ENCODE peak calls at places on chromosomes 5 and 9, in seven cellular contexts. Q, A, U, L, J, Y and M are unnamed samples.

GRCh38 chr5:54753034-54753433 is 232.4 kb downstream of the ESM1 start:
- DNase-seq in J (no peak), L (no peak), A (no peak), Y (peak; percentile 57), U (no peak), Q (no peak), M (no peak)

GRCh38 chr9:136587944-136588662 is 42.3 kb upstream of the NOTCH1 start:
- DNase-seq in Y (peak; percentile 68), Q (no peak), J (peak; percentile 15), A (peak; percentile 99), U (peak; percentile 60), L (no peak), M (peak; percentile 97)

GRCh38 chr5:1002836-1003235 is 5.8 kb upstream of the NKD2 start:
- DNase-seq in L (peak; percentile 17), Q (peak; percentile 39), A (no peak), J (no peak), Y (no peak), U (peak; percentile 47), M (peak; percentile 27)

GRCh38 chr9:110116543-110116885 is 91.4 kb downstream of the C9orf152 start:
- DNase-seq in U (no peak), A (no peak), L (no peak), Y (no peak), Q (no peak), J (no peak), M (no peak)

GRCh38 chr5:155154973-155155372 is 141.4 kb downstream of the KIF4B start:
- DNase-seq in Y (no peak), J (no peak), L (no peak), U (no peak), A (no peak), Q (no peak), M (no peak)

GRCh38 chr9:130835441-130836298 is 616 bp downstream of the ABL1 start:
- DNase-seq in U (peak; percentile 68), L (peak; percentile 66), A (peak; percentile 55), Q (no peak), Y (no peak), J (peak; percentile 49), M (peak; percentile 87)

GRCh38 chr9:133386338-133386737 is 10.2 kb downstream of the STKLD1 start:
- DNase-seq in U (no peak), A (no peak), Y (no peak), L (no peak), J (no peak), Q (no peak), M (no peak)

GRCh38 chr9:83359039-83359438 is 179.2 kb downstream of the FRMD3 start:
- DNase-seq in Q (no peak), J (no peak), Y (no peak), L (no peak), U (no peak), A (no peak), M (no peak)

GRCh38 chr5:138927979-138928378 is 52.8 kb upstream of the LRRTM2 start:
- DNase-seq in L (no peak), U (peak; percentile 85), Y (no peak), J (peak; percentile 73), Q (no peak), A (no peak), M (no peak)

GRCh38 chr9:131319486-131319885 is 30.0 kb downstream of the PLPP7 start:
- DNase-seq in A (no peak), L (peak; percentile 33), J (no peak), U (peak; percentile 78), Y (no peak), Q (no peak), M (no peak)

GRCh38 chr5:128174951-128175350 is 91.4 kb downstream of the SLC12A2 start:
- DNase-seq in A (no peak), Y (no peak), L (no peak), J (no peak), U (no peak), Q (no peak), M (no peak)

GRCh38 chr5:38653389-38653788 is 96.9 kb upstream of the LIFR start:
- DNase-seq in Y (no peak), J (no peak), L (no peak), A (no peak), U (no peak), Q (no peak), M (no peak)

GRCh38 chr9:93684161-93684765 is 107.9 kb downstream of the PHF2 start:
- DNase-seq in A (no peak), Y (no peak), J (no peak), Q (peak; percentile 35), U (peak; percentile 36), L (no peak), M (peak; percentile 32)

GRCh38 chr5:163503106-163504090 is 2.0 kb upstream of the MAT2B start:
- DNase-seq in U (peak; percentile 71), Q (peak; percentile 77), A (peak; percentile 66), L (peak; percentile 63), Y (peak; percentile 65), J (peak; percentile 86), M (peak; percentile 90)

GRCh38 chr9:26357803-26358339 is 534.7 kb downstream of the CAAP1 start:
- DNase-seq in U (no peak), J (no peak), L (no peak), Q (no peak), Y (no peak), A (no peak), M (no peak)

GRCh38 chr9:75490326-75490725 is 400.1 kb upstream of the PCSK5 start:
- DNase-seq in L (no peak), Y (no peak), Q (no peak), U (no peak), J (no peak), A (no peak), M (no peak)

GRCh38 chr5:73454379-73455036 is 5.9 kb upstream of the FOXD1 start:
- DNase-seq in L (no peak), U (no peak), J (peak; percentile 66), Q (no peak), Y (peak; percentile 58), A (peak; percentile 38), M (peak; percentile 94)

GRCh38 chr9:134189167-134189474 is 24.8 kb upstream of the RNU6ATAC start:
- DNase-seq in J (no peak), U (peak; percentile 36), Q (peak; percentile 48), Y (no peak), A (no peak), L (no peak), M (peak; percentile 45)

GRCh38 chr9:87270241-87271234 is 227.1 kb upstream of the DAPK1 start:
- DNase-seq in Q (peak; percentile 68), A (no peak), J (peak; percentile 70), U (peak; percentile 64), L (no peak), Y (no peak), M (no peak)

GRCh38 chr5:90802695-90803317 is 244.2 kb downstream of the ADGRV1 start:
- DNase-seq in L (no peak), Y (peak; percentile 25), A (peak; percentile 12), U (no peak), J (peak; percentile 55), Q (no peak), M (peak; percentile 78)

GRCh38 chr9:125674981-125675973 is 31.7 kb downstream of the MAPKAP1 start:
- DNase-seq in L (no peak), Q (no peak), U (no peak), A (no peak), J (peak; percentile 89), Y (no peak), M (no peak)

GRCh38 chr9:127307802-127308201 is 43.2 kb downstream of the GARNL3 start:
- DNase-seq in J (no peak), L (no peak), A (no peak), U (no peak), Q (no peak), Y (no peak), M (no peak)

GRCh38 chr5:1806974-1807373 is 5.8 kb downstream of the NDUFS6 start:
- DNase-seq in Q (no peak), L (peak; percentile 34), A (no peak), J (no peak), U (no peak), Y (no peak), M (no peak)

GRCh38 chr5:218457-219289 is 553 bp downstream of the SDHA start:
- DNase-seq in J (peak; percentile 56), L (peak; percentile 62), Q (no peak), Y (peak; percentile 45), U (peak; percentile 73), A (peak; percentile 23), M (peak; percentile 81)

GRCh38 chr9:36966371-36967097 is 67.5 kb downstream of the PAX5 start:
- DNase-seq in A (no peak), U (no peak), Y (no peak), Q (no peak), J (no peak), L (no peak), M (peak; percentile 26)

GRCh38 chr5:132027027-132027426 is 15.6 kb upstream of the ACSL6 start:
- DNase-seq in Q (no peak), U (no peak), Y (no peak), A (no peak), L (no peak), J (no peak), M (no peak)

GRCh38 chr5:134527961-134528424 is 2.5 kb downstream of the JADE2 start:
- DNase-seq in A (no peak), L (no peak), Y (no peak), J (no peak), Q (no peak), U (peak; percentile 55), M (no peak)
- H3K4me1 ChIP-seq in A (peaks cover 34% of the 10 kb centered on the region), L (peaks cover 57% of the 10 kb centered on the region), Y (peaks cover 30% of the 10 kb centered on the region), J (peaks cover 20% of the 10 kb centered on the region), Q (peaks cover 56% of the 10 kb centered on the region), U (peaks cover 40% of the 10 kb centered on the region), M (peaks cover 23% of the 10 kb centered on the region)

DNA sequence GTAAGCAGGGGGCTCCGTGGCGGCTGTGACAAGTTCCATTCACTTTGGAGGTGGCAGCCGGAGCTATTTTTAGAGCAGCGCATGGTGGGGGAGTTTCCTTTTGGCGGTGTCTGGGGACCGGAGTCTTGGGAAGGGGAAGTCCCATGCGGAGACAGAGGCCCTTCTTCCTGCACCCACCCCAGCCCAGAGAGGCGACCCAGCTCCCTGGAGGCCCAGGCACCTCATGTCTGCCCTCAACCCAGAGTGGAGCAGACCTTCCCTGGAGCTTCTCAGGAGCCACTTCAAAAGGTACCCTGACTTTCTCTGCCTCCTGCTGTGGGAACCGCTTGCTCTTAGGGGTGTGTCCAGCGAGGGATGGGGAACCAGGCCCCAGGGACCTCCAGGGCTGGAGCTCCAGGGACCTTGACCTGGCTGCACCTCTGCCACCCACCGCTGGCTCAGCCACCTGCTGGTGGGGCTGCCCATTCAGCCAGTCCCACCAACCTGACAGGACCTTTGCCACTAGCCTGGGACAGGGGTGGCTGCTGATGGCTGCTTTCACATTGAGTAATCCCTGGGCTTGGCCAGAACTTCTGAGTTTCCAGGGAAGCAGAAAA is 34.1 kb downstream of the NEK6 start:
- DNase-seq in J (no peak), Y (peak; percentile 25), A (peak; percentile 8), Q (peak; percentile 79), L (peak; percentile 57), U (peak; percentile 63), M (no peak)
- H3K4me1 ChIP-seq in J (peaks cover 47% of the 10 kb centered on the region), Y (peaks cover 48% of the 10 kb centered on the region), A (no peaks in the 10 kb centered on the region), Q (peaks cover 35% of the 10 kb centered on the region), L (peaks cover 81% of the 10 kb centered on the region), U (peaks cover 62% of the 10 kb centered on the region), M (no peaks in the 10 kb centered on the region)

GRCh38 chr5:96932026-96932425 is 3.9 kb upstream of the LNPEP start:
- DNase-seq in U (no peak), Y (no peak), L (no peak), J (no peak), Q (no peak), A (no peak), M (no peak)
- H3K4me1 ChIP-seq in U (peaks cover 20% of the 10 kb centered on the region), Y (peaks cover 46% of the 10 kb centered on the region), L (peaks cover 29% of the 10 kb centered on the region), J (peaks cover 16% of the 10 kb centered on the region), Q (peaks cover 8% of the 10 kb centered on the region), A (peaks cover 48% of the 10 kb centered on the region), M (no peaks in the 10 kb centered on the region)

GRCh38 chr5:57527875-57528274 is 45.3 kb upstream of the ACTBL2 start:
- DNase-seq in J (no peak), L (no peak), Y (no peak), A (no peak), Q (no peak), U (no peak), M (no peak)
- H3K4me1 ChIP-seq in J (no peaks in the 10 kb centered on the region), L (no peaks in the 10 kb centered on the region), Y (no peaks in the 10 kb centered on the region), A (peaks cover 14% of the 10 kb centered on the region), Q (no peaks in the 10 kb centered on the region), U (no peaks in the 10 kb centered on the region), M (no peaks in the 10 kb centered on the region)

GRCh38 chr9:350354-350753 is 135.7 kb downstream of the DOCK8 start:
- DNase-seq in J (no peak), Y (no peak), U (no peak), Q (no peak), L (no peak), A (no peak), M (no peak)
- H3K4me1 ChIP-seq in J (no peaks in the 10 kb centered on the region), Y (no peaks in the 10 kb centered on the region), U (peaks cover 4% of the 10 kb centered on the region), Q (peaks cover 11% of the 10 kb centered on the region), L (peaks cover 3% of the 10 kb centered on the region), A (no peaks in the 10 kb centered on the region), M (peaks cover 8% of the 10 kb centered on the region)